ENCODE peak calls at places on chromosome 14, in seven cellular contexts. U is gastrocnemius medialis, Q is endothelial cell of umbilical vein, P is sigmoid colon, S is heart left ventricle, Z is tibial nerve, V is prostate gland. A is an unnamed sample.
A peak's percentile ranks its signal among the peaks of the same experiment; 100 is the strongest.

GRCh38 chr14:61753631-61754030 is 8.6 kb upstream of the SNAPC1 start:
- DNase-seq in Q (no peak), P (no peak), S (no peak), V (no peak), Z (no peak), U (no peak), A (no peak)

GRCh38 chr14:23631702-23632460 is 4.3 kb upstream of the DHRS2 start:
- DNase-seq in V (peak; percentile 76), S (peak; percentile 77), Z (no peak), U (peak; percentile 27), Q (peak; percentile 81), P (peak; percentile 84), A (no peak)

GRCh38 chr14:70027785-70028428 is 148.7 kb downstream of the SMOC1 start:
- DNase-seq in V (peak; percentile 46), Z (peak; percentile 66), U (peak; percentile 51), S (peak; percentile 55), P (peak; percentile 76), Q (peak; percentile 56), A (peak; percentile 78)

GRCh38 chr14:21026251-21026987 is 1.6 kb upstream of the NDRG2 start:
- DNase-seq in U (peak; percentile 56), Z (peak; percentile 40), V (no peak), S (no peak), Q (no peak), P (peak; percentile 82), A (no peak)

GRCh38 chr14:100532154-100532915 is 54.9 kb downstream of the BEGAIN start:
- DNase-seq in Q (no peak), P (no peak), Z (peak; percentile 10), U (no peak), S (no peak), V (no peak), A (peak; percentile 12)

GRCh38 chr14:75835156-75836141 is 146.3 kb downstream of the TGFB3 start:
- DNase-seq in P (no peak), U (no peak), S (no peak), V (no peak), Q (no peak), Z (no peak), A (no peak)

GRCh38 chr14:72675126-72675525 is 218.8 kb downstream of the DPF3 start:
- DNase-seq in U (no peak), P (no peak), Z (no peak), V (no peak), Q (no peak), S (no peak), A (no peak)

GRCh38 chr14:101761881-101762529 is 496 bp downstream of the PPP2R5C start:
- DNase-seq in P (peak; percentile 81), S (peak; percentile 48), V (peak; percentile 37), Q (peak; percentile 24), U (peak; percentile 31), Z (no peak), A (peak; percentile 78)

GRCh38 chr14:106848330-106849121 is 1322.1 kb downstream of the TMEM121 start:
- DNase-seq in P (no peak), Q (no peak), V (no peak), S (no peak), U (no peak), Z (no peak), A (peak; percentile 36)

GRCh38 chr14:86882818-86883217 is 1110.2 kb downstream of the GALC start:
- DNase-seq in Q (no peak), S (no peak), V (no peak), P (no peak), U (no peak), Z (no peak), A (no peak)

GRCh38 chr14:90193925-90194324 is 62.4 kb upstream of the PSMC1 start:
- DNase-seq in Z (no peak), S (no peak), V (no peak), Q (no peak), P (no peak), U (no peak), A (no peak)
- TF ChIP-seq CTCF in Z (no peak), S (no peak), V (no peak), Q (peak; percentile 29), P (no peak), U (no peak), A (no peak)

GRCh38 chr14:39430762-39431415 is 1.3 kb downstream of the FBXO33 start:
- DNase-seq in Q (peak; percentile 20), U (no peak), P (peak; percentile 65), Z (no peak), V (no peak), S (no peak), A (no peak)

GRCh38 chr14:39432619-39433451 is 602 bp upstream of the FBXO33 start:
- DNase-seq in P (peak; percentile 97), Q (peak; percentile 80), Z (peak; percentile 72), U (peak; percentile 91), V (peak; percentile 94), S (peak; percentile 92), A (peak; percentile 96)

GRCh38 chr14:39432179-39432618 is at the start of gene FBXO33:
- DNase-seq in P (peak; percentile 99), Q (peak; percentile 96), V (peak; percentile 97), Z (peak; percentile 93), U (peak; percentile 96), S (peak; percentile 97), A (peak; percentile 98)

GRCh38 chr14:39433452-39433813 is 1.2 kb upstream of the FBXO33 start:
- DNase-seq in S (no peak), Z (no peak), P (no peak), U (no peak), V (no peak), Q (no peak), A (no peak)

GRCh38 chr14:39431416-39432178 is 636 bp downstream of the FBXO33 start:
- DNase-seq in U (peak; percentile 30), Z (peak; percentile 15), P (peak; percentile 76), V (peak; percentile 30), Q (peak; percentile 50), S (peak; percentile 41), A (peak; percentile 70)
- TF ChIP-seq POLR2A in U (peak; percentile 70), Z (no peak), P (no peak), V (peak; percentile 74), Q (no peak), S (peak; percentile 62), A (peak; percentile 84)

GRCh38 chr14:94058128-94058673 is 22.8 kb downstream of the DDX24 start:
- DNase-seq in U (no peak), S (no peak), Q (no peak), P (no peak), Z (no peak), V (no peak), A (no peak)

GRCh38 chr14:94066089-94066676 is 14.8 kb downstream of the DDX24 start:
- DNase-seq in V (no peak), U (no peak), Q (no peak), P (no peak), S (no peak), Z (no peak), A (no peak)

GRCh38 chr14:94059998-94060397 is 21.0 kb downstream of the DDX24 start:
- DNase-seq in S (no peak), U (no peak), V (no peak), P (no peak), Q (no peak), Z (no peak), A (no peak)

GRCh38 chr14:94058674-94059138 is 22.3 kb downstream of the DDX24 start:
- DNase-seq in Q (no peak), S (no peak), P (no peak), V (peak; percentile 37), U (no peak), Z (no peak), A (no peak)

GRCh38 chr14:94062344-94062904 is 18.6 kb downstream of the DDX24 start:
- DNase-seq in Z (no peak), V (no peak), S (no peak), P (no peak), Q (peak; percentile 43), U (no peak), A (no peak)
- H3K4me1 ChIP-seq in Z (peaks cover 7% of the 10 kb centered on the region), V (peaks cover 2% of the 10 kb centered on the region), S (peaks cover 71% of the 10 kb centered on the region), P (peaks cover 39% of the 10 kb centered on the region), Q (peaks cover 13% of the 10 kb centered on the region), U (peaks cover 12% of the 10 kb centered on the region), A (no peaks in the 10 kb centered on the region)

GRCh38 chr14:65001758-65002157 is 15.1 kb downstream of the FNTB start:
- DNase-seq in S (no peak), P (no peak), V (no peak), Z (no peak), Q (no peak), U (no peak), A (no peak)

GRCh38 chr14:65000868-65001600 is 14.3 kb downstream of the FNTB start:
- DNase-seq in Q (no peak), Z (no peak), V (no peak), S (no peak), P (no peak), U (no peak), A (no peak)

GRCh38 chr14:65006251-65006721 is 19.6 kb downstream of the FNTB start:
- DNase-seq in Q (no peak), Z (no peak), S (no peak), V (no peak), P (no peak), U (no peak), A (no peak)

GRCh38 chr14:65002586-65003210 is 16.0 kb downstream of the FNTB start:
- DNase-seq in P (no peak), Q (no peak), V (no peak), S (no peak), U (no peak), Z (no peak), A (no peak)

DNA sequence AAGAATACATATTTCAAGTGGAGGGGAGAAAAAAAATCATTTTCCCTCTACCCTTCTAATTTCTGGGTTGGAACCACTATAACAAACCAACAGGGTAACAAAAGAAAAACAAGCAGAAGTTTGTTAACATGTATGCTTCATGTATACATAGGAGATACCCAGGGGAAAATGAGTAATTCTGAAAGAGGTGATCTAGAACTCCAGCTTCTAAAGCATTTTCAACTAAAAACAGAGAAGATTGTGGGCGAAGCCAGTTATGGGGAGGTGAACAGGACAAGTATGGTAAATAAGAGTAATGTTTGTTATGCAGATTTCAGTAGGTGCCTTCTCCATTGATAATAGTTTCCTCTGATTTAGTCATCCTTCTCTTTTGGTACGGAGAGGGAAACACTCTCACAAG is 16.7 kb downstream of the FNTB start:
- DNase-seq in S (no peak), Z (no peak), U (no peak), V (no peak), Q (no peak), P (no peak), A (no peak)
- TF ChIP-seq CTCF in S (no peak), Z (no peak), U (no peak), V (no peak), Q (no peak), P (no peak), A (no peak)

GRCh38 chr14:89294872-89295271 is 122.2 kb downstream of the FOXN3 start:
- DNase-seq in U (no peak), Z (no peak), P (no peak), S (no peak), V (no peak), Q (no peak), A (no peak)

GRCh38 chr14:89294060-89294459 is 123.0 kb downstream of the FOXN3 start:
- DNase-seq in V (no peak), S (peak; percentile 59), P (no peak), U (no peak), Z (no peak), Q (no peak), A (no peak)

GRCh38 chr14:89298056-89298834 is 118.8 kb downstream of the FOXN3 start:
- DNase-seq in Q (no peak), U (no peak), S (no peak), P (no peak), V (peak; percentile 53), Z (no peak), A (no peak)

GRCh38 chr14:89293349-89293916 is 123.6 kb downstream of the FOXN3 start:
- DNase-seq in Q (no peak), Z (no peak), V (no peak), U (no peak), P (no peak), S (no peak), A (no peak)

GRCh38 chr14:89296281-89296745 is 120.7 kb downstream of the FOXN3 start:
- DNase-seq in Z (no peak), S (no peak), Q (no peak), V (no peak), U (no peak), P (no peak), A (no peak)
- TF ChIP-seq POLR2A in Z (no peak), S (no peak), Q (no peak), V (no peak), U (no peak), P (no peak), A (no peak)